ENCODE peak calls at places on chromosomes 4 and X, in five cellular contexts. One of them, this sample, is unnamed.

GRCh38 chr4:183099537-183100297 is 660 bp downstream of the WWC2 start:
- DNase-seq in esophagus squamous epithelium: no peak
- DNase-seq in A549: peak
- DNase-seq in stomach: peak
- DNase-seq in upper lobe of left lung: peak
- DNase-seq in this sample: peak

GRCh38 chr4:156749791-156750403 is 221.7 kb downstream of the PDGFC start:
- DNase-seq in stomach: no peak
- DNase-seq in A549: no peak
- DNase-seq in esophagus squamous epithelium: no peak
- DNase-seq in upper lobe of left lung: no peak
- DNase-seq in this sample: no peak

GRCh38 chrX:129359269-129359668 is 164.0 kb downstream of the SMARCA1 start:
- DNase-seq in upper lobe of left lung: no peak
- DNase-seq in esophagus squamous epithelium: no peak
- DNase-seq in stomach: no peak
- DNase-seq in A549: no peak
- DNase-seq in this sample: no peak

GRCh38 chrX:150627957-150628356 is 59.5 kb downstream of the MTM1 start:
- DNase-seq in stomach: no peak
- DNase-seq in A549: no peak
- DNase-seq in upper lobe of left lung: no peak
- DNase-seq in esophagus squamous epithelium: no peak
- DNase-seq in this sample: no peak

GRCh38 chr4:104677122-104677521 is 182.4 kb upstream of the CXXC4 start:
- DNase-seq in A549: no peak
- DNase-seq in upper lobe of left lung: no peak
- DNase-seq in stomach: no peak
- DNase-seq in esophagus squamous epithelium: no peak
- DNase-seq in this sample: no peak

GRCh38 chr4:106301393-106302084 is 14.5 kb downstream of the TBCK start:
- DNase-seq in stomach: no peak
- DNase-seq in esophagus squamous epithelium: no peak
- DNase-seq in upper lobe of left lung: no peak
- DNase-seq in A549: no peak
- DNase-seq in this sample: no peak

GRCh38 chr4:145819246-145820181 is 119.1 kb downstream of the ZNF827 start:
- DNase-seq in A549: no peak
- DNase-seq in esophagus squamous epithelium: no peak
- DNase-seq in stomach: no peak
- DNase-seq in upper lobe of left lung: no peak
- DNase-seq in this sample: no peak

GRCh38 chr4:99389606-99390005 is 37.1 kb upstream of the ADH1C start:
- DNase-seq in stomach: no peak
- DNase-seq in A549: no peak
- DNase-seq in upper lobe of left lung: no peak
- DNase-seq in esophagus squamous epithelium: no peak
- DNase-seq in this sample: no peak

GRCh38 chr4:70902577-70903281 is 560 bp downstream of the MOB1B start:
- DNase-seq in A549: peak
- DNase-seq in stomach: no peak
- DNase-seq in esophagus squamous epithelium: no peak
- DNase-seq in upper lobe of left lung: peak
- DNase-seq in this sample: peak

GRCh38 chrX:78643874-78644273 is 15.3 kb downstream of the RTL3 start:
- DNase-seq in A549: no peak
- DNase-seq in upper lobe of left lung: no peak
- DNase-seq in esophagus squamous epithelium: no peak
- DNase-seq in stomach: no peak
- DNase-seq in this sample: no peak

GRCh38 chrX:110383414-110383813 is 24.8 kb downstream of the RTL9 start:
- DNase-seq in upper lobe of left lung: no peak
- DNase-seq in stomach: no peak
- DNase-seq in A549: no peak
- DNase-seq in esophagus squamous epithelium: no peak
- DNase-seq in this sample: no peak

GRCh38 chr4:14177987-14178386 is 550.5 kb upstream of the BOD1L1 start:
- DNase-seq in stomach: no peak
- DNase-seq in upper lobe of left lung: no peak
- DNase-seq in esophagus squamous epithelium: no peak
- DNase-seq in A549: no peak
- DNase-seq in this sample: no peak

GRCh38 chr4:124253080-124253479 is 459.5 kb downstream of the ANKRD50 start:
- DNase-seq in upper lobe of left lung: no peak
- DNase-seq in A549: no peak
- DNase-seq in esophagus squamous epithelium: no peak
- DNase-seq in stomach: no peak
- DNase-seq in this sample: no peak

GRCh38 chrX:38293741-38294140 is 33.6 kb downstream of the RPGR start:
- DNase-seq in esophagus squamous epithelium: no peak
- DNase-seq in upper lobe of left lung: no peak
- DNase-seq in A549: no peak
- DNase-seq in stomach: no peak
- DNase-seq in this sample: no peak

GRCh38 chr4:152073738-152074137 is 312.9 kb upstream of the GATB start:
- DNase-seq in stomach: no peak
- DNase-seq in esophagus squamous epithelium: no peak
- DNase-seq in upper lobe of left lung: peak
- DNase-seq in A549: no peak
- DNase-seq in this sample: peak

GRCh38 chr4:133150643-133151300 is 1.7 kb downstream of the PCDH10 start:
- DNase-seq in A549: peak
- DNase-seq in upper lobe of left lung: no peak
- DNase-seq in stomach: no peak
- DNase-seq in esophagus squamous epithelium: no peak
- DNase-seq in this sample: peak

GRCh38 chr4:138952405-138952804 is 63.2 kb upstream of the NOCT start:
- DNase-seq in esophagus squamous epithelium: no peak
- DNase-seq in A549: no peak
- DNase-seq in upper lobe of left lung: no peak
- DNase-seq in stomach: no peak
- DNase-seq in this sample: no peak

GRCh38 chr4:86400216-86400615 is 40.4 kb upstream of the MAPK10 start:
- DNase-seq in stomach: no peak
- DNase-seq in A549: no peak
- DNase-seq in upper lobe of left lung: no peak
- DNase-seq in esophagus squamous epithelium: no peak
- DNase-seq in this sample: no peak

GRCh38 chrX:140815868-140816267 is 106.3 kb downstream of the LINC00632 start:
- DNase-seq in stomach: no peak
- DNase-seq in A549: no peak
- DNase-seq in esophagus squamous epithelium: no peak
- DNase-seq in upper lobe of left lung: no peak
- DNase-seq in this sample: no peak

GRCh38 chr4:85128246-85129204 is 162.0 kb upstream of the WDFY3 start:
- DNase-seq in esophagus squamous epithelium: no peak
- DNase-seq in stomach: no peak
- DNase-seq in A549: no peak
- DNase-seq in upper lobe of left lung: no peak
- DNase-seq in this sample: no peak

GRCh38 chr4:153197301-153197700 is 6.9 kb upstream of the TRIM2 start:
- DNase-seq in A549: no peak
- DNase-seq in esophagus squamous epithelium: no peak
- DNase-seq in stomach: no peak
- DNase-seq in upper lobe of left lung: no peak
- DNase-seq in this sample: no peak

GRCh38 chr4:169342906-169343560 is 72.3 kb upstream of the SH3RF1 start:
- DNase-seq in stomach: no peak
- DNase-seq in upper lobe of left lung: no peak
- DNase-seq in A549: no peak
- DNase-seq in esophagus squamous epithelium: no peak
- DNase-seq in this sample: no peak

GRCh38 chr4:136637071-136637777 is 895.1 kb downstream of the PCDH18 start:
- DNase-seq in upper lobe of left lung: no peak
- DNase-seq in esophagus squamous epithelium: no peak
- DNase-seq in A549: peak
- DNase-seq in stomach: no peak
- DNase-seq in this sample: no peak

GRCh38 chr4:15250021-15250441 is 177.8 kb upstream of the C1QTNF7 start:
- DNase-seq in upper lobe of left lung: no peak
- DNase-seq in esophagus squamous epithelium: no peak
- DNase-seq in A549: no peak
- DNase-seq in stomach: no peak
- DNase-seq in this sample: no peak

GRCh38 chrX:76253432-76253831 is 80.6 kb downstream of the PBDC1 start:
- DNase-seq in A549: peak
- DNase-seq in upper lobe of left lung: no peak
- DNase-seq in stomach: peak
- DNase-seq in esophagus squamous epithelium: no peak
- DNase-seq in this sample: peak

GRCh38 chr4:121654738-121655137 is 42.0 kb downstream of the ANXA5 start:
- DNase-seq in esophagus squamous epithelium: no peak
- DNase-seq in stomach: no peak
- DNase-seq in A549: no peak
- DNase-seq in upper lobe of left lung: no peak
- DNase-seq in this sample: no peak

GRCh38 chr4:8393593-8394038 is 46.9 kb downstream of the ACOX3 start:
- DNase-seq in upper lobe of left lung: no peak
- DNase-seq in A549: peak
- DNase-seq in stomach: no peak
- DNase-seq in esophagus squamous epithelium: no peak
- DNase-seq in this sample: peak

GRCh38 chr4:123478859-123479345 is 82.3 kb downstream of the SPRY1 start:
- DNase-seq in A549: no peak
- DNase-seq in stomach: peak
- DNase-seq in upper lobe of left lung: peak
- DNase-seq in esophagus squamous epithelium: no peak
- DNase-seq in this sample: no peak

DNA sequence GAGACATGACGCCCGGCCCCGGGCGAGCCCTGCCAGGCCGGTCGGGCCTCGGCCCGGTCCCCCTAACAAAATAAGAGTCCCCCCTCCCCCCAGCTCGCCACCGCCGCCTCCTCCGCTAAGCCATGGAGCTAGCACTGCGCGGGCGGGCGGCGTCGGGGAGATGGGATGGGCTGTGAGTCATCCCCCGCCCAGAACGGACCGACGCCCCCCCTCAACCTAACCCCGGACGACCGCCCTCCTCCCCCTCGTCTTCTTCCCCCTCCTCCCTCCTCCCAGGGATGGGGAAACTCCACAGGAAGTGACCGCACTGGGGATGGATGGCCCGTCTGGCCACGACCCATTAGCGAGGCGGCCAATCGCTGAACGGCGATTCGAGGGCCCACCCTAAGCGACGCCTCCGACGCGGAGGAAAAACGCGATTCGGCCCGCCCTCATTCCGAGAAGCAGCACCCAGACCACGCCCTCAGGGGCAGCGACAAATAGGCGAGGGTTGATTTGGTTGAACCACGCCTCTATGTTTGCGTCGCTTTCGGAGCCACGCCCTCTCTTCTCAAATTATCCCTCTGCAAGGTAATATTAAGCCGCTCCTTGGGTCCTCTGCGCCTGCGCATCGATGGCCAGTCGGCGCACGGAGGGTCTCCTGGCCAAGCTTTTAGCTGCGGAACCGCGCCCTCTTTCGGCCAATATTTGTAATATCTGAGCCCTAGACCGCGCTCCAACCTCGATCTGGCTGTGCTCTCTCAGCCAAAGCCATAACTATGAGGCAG is at the start of gene TFE3:
- DNase-seq in A549: peak
- DNase-seq in upper lobe of left lung: peak
- DNase-seq in esophagus squamous epithelium: peak
- DNase-seq in stomach: peak
- DNase-seq in this sample: peak
- TF ChIP-seq POLR2A in A549: peak
- TF ChIP-seq POLR2A in upper lobe of left lung: peak
- TF ChIP-seq POLR2A in esophagus squamous epithelium: peak
- TF ChIP-seq POLR2A in stomach: no peak
- TF ChIP-seq POLR2A in this sample: peak

GRCh38 chrX:40105016-40105790 is 7.4 kb upstream of the BCOR start:
- DNase-seq in upper lobe of left lung: no peak
- DNase-seq in esophagus squamous epithelium: no peak
- DNase-seq in stomach: no peak
- DNase-seq in A549: no peak
- DNase-seq in this sample: no peak
- TF ChIP-seq POLR2A in upper lobe of left lung: no peak
- TF ChIP-seq POLR2A in esophagus squamous epithelium: peak
- TF ChIP-seq POLR2A in stomach: no peak
- TF ChIP-seq POLR2A in A549: no peak
- TF ChIP-seq POLR2A in this sample: no peak

DNA sequence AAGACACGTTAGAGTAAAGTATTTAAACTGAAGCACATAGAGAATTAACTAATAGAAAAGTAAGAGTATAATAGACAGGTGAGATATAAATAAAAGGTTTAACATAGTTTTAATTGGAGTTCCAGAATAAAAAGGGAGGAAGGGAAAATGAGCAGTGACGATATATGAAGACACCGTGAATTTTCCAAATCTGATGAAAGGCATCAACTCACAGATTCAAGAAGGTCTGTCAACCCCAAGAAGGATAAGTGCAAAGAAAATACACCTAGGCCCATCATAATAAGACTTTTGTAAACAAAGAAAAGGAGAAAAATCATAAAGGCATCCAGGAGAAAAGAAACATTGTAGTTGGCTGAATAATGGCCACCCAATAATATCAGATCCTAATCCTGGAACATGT is 43.9 kb upstream of the RAP2C start:
- DNase-seq in upper lobe of left lung: no peak
- DNase-seq in esophagus squamous epithelium: no peak
- DNase-seq in A549: no peak
- DNase-seq in stomach: no peak
- DNase-seq in this sample: no peak
- TF ChIP-seq POLR2A in upper lobe of left lung: no peak
- TF ChIP-seq POLR2A in esophagus squamous epithelium: no peak
- TF ChIP-seq POLR2A in A549: no peak
- TF ChIP-seq POLR2A in stomach: no peak
- TF ChIP-seq POLR2A in this sample: no peak

DNA sequence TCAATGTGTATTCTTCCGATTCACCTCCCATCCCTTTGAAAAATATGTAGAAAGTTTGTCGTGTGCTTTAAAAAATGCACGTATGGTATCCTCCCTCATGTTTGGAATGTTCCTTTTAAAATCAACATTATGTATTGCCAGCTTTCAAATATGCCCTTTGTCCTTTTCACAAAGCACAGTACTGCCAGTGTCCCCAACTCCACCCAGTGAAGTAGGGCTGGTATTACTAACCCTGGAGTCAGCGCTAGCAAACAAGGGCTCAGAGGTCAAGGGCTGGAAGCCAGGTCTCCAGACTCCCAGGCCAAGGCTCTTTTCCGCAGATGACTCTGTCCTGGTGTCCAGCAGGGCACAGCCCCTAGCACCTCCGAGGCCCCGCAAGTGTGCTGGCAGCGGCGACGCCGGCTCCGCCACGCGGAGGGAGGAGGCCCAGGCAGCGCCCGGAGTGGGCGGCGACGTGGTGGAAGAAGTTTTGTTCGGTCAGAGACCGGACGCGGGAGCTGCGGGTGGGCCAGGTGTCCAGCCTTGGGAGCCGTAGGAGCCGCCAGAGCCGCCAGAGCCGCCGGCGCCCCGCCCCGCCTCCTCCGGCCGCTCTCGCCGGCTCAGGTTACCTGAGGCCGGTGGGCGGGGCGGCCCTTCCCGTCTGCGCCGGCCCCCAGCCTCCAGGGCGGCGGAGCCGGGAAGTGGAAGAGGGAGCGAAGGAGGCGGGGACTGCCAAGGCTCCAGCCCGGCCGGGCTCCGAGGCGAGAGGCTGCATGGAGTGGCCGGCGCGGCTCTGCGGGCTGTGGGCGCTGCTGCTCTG is at the start of gene IL13RA1:
- DNase-seq in upper lobe of left lung: peak
- DNase-seq in stomach: peak
- DNase-seq in A549: peak
- DNase-seq in esophagus squamous epithelium: no peak
- DNase-seq in this sample: peak
- TF ChIP-seq POLR2A in upper lobe of left lung: peak
- TF ChIP-seq POLR2A in stomach: no peak
- TF ChIP-seq POLR2A in A549: peak
- TF ChIP-seq POLR2A in esophagus squamous epithelium: peak
- TF ChIP-seq POLR2A in this sample: peak

GRCh38 chrX:1535241-1536041 is 1.5 kb downstream of the P2RY8 start:
- DNase-seq in A549: no peak
- DNase-seq in esophagus squamous epithelium: peak
- DNase-seq in upper lobe of left lung: peak
- DNase-seq in stomach: no peak
- DNase-seq in this sample: peak
- TF ChIP-seq POLR2A in A549: no peak
- TF ChIP-seq POLR2A in esophagus squamous epithelium: no peak
- TF ChIP-seq POLR2A in upper lobe of left lung: no peak
- TF ChIP-seq POLR2A in stomach: no peak
- TF ChIP-seq POLR2A in this sample: no peak

This sample was measured in adrenal gland.